ENCODE peak calls at places on chromosome 7, in eight cellular contexts. Q, U, K, G, Y, J, I and V are unnamed samples.

GRCh38 chr7:140475747-140476333 is 3.5 kb downstream of the MKRN1 start:
- DNase-seq in Y (peak; percentile 66), K (peak; percentile 68), J (no peak), Q (peak; percentile 46), G (peak; percentile 76), I (peak; percentile 31), U (peak; percentile 69), V (peak; percentile 65)

GRCh38 chr7:107236857-107237256 is 68.1 kb downstream of the HBP1 start:
- DNase-seq in I (no peak), Y (no peak), G (no peak), Q (no peak), J (no peak), U (no peak), K (no peak), V (peak; percentile 23)

GRCh38 chr7:52209658-52210057 is 825.8 kb upstream of the POM121L12 start:
- DNase-seq in J (no peak), G (no peak), K (no peak), U (no peak), Q (no peak), Y (no peak), I (no peak), V (no peak)

GRCh38 chr7:73885975-73886798 is 25.2 kb downstream of the TMEM270 start:
- DNase-seq in Q (no peak), Y (peak; percentile 84), G (no peak), I (no peak), J (no peak), K (no peak), U (no peak), V (peak; percentile 68)

GRCh38 chr7:107505997-107506682 is 36.3 kb downstream of the GPR22 start:
- DNase-seq in Q (no peak), Y (no peak), J (no peak), G (no peak), U (peak; percentile 32), K (peak; percentile 34), I (peak; percentile 92), V (peak; percentile 41)

GRCh38 chr7:1966631-1967200 is 266.0 kb downstream of the MAD1L1 start:
- DNase-seq in G (no peak), J (no peak), Q (no peak), I (no peak), Y (no peak), K (no peak), U (peak; percentile 43), V (no peak)

GRCh38 chr7:157519798-157520244 is 183.0 kb downstream of the DNAJB6 start:
- DNase-seq in G (no peak), Q (no peak), J (no peak), Y (no peak), K (peak; percentile 13), I (no peak), U (no peak), V (no peak)

GRCh38 chr7:66277492-66277891 is 72.4 kb downstream of the TPST1 start:
- DNase-seq in Y (peak; percentile 58), G (no peak), K (no peak), J (no peak), Q (no peak), U (no peak), I (no peak), V (no peak)

GRCh38 chr7:16026253-16027020 is 340.0 kb upstream of the MEOX2 start:
- DNase-seq in K (no peak), I (no peak), Y (no peak), G (no peak), J (no peak), U (no peak), Q (no peak), V (peak; percentile 81)

GRCh38 chr7:158394936-158395335 is 192.7 kb downstream of the PTPRN2 start:
- DNase-seq in G (peak; percentile 13), J (no peak), U (no peak), I (no peak), K (peak; percentile 5), Y (no peak), Q (peak; percentile 24), V (peak; percentile 16)

GRCh38 chr7:45890902-45891461 is 2.7 kb downstream of the IGFBP1 start:
- DNase-seq in Y (peak; percentile 63), U (peak; percentile 49), K (peak; percentile 41), I (no peak), G (peak; percentile 73), J (peak; percentile 56), Q (no peak), V (peak; percentile 67)

GRCh38 chr7:87628780-87629569 is 777 bp downstream of the RUNDC3B start:
- DNase-seq in G (peak; percentile 16), Y (peak; percentile 51), Q (peak; percentile 4), I (no peak), U (peak; percentile 78), J (no peak), K (no peak), V (peak; percentile 12)

GRCh38 chr7:157233677-157234076 is 95.0 kb downstream of the UBE3C start:
- DNase-seq in G (no peak), Y (peak; percentile 64), K (no peak), I (no peak), U (no peak), Q (no peak), J (no peak), V (peak; percentile 54)

GRCh38 chr7:74311305-74311744 is 22.1 kb downstream of the CLIP2 start:
- DNase-seq in K (no peak), G (no peak), Q (no peak), Y (peak; percentile 30), J (no peak), I (no peak), U (no peak), V (peak; percentile 33)

GRCh38 chr7:128672927-128673517 is 930 bp downstream of the GARIN1A start:
- DNase-seq in U (peak; percentile 15), I (no peak), J (no peak), G (peak; percentile 75), Y (peak; percentile 39), Q (no peak), K (peak; percentile 36), V (peak; percentile 56)

GRCh38 chr7:24197852-24198251 is 86.1 kb upstream of the NPY start:
- DNase-seq in K (no peak), U (no peak), Q (no peak), G (no peak), J (peak; percentile 39), I (no peak), Y (peak; percentile 6), V (peak; percentile 0)

GRCh38 chr7:135770139-135770710 is 21.6 kb upstream of the FAM180A start:
- DNase-seq in K (no peak), I (no peak), Q (no peak), Y (peak; percentile 45), U (no peak), G (no peak), J (no peak), V (peak; percentile 43)

GRCh38 chr7:107622429-107622828 is 38.2 kb upstream of the SLC26A4 start:
- DNase-seq in Y (peak; percentile 90), Q (no peak), G (peak; percentile 24), K (no peak), U (no peak), I (no peak), J (peak; percentile 44), V (peak; percentile 91)

GRCh38 chr7:30775992-30776391 is 4.8 kb downstream of the MINDY4 start:
- DNase-seq in K (no peak), Q (no peak), U (no peak), I (no peak), J (no peak), Y (no peak), G (peak; percentile 5), V (no peak)

GRCh38 chr7:18511351-18511750 is 15.8 kb downstream of the HDAC9 start:
- DNase-seq in G (no peak), Y (no peak), U (no peak), J (no peak), K (no peak), I (no peak), Q (no peak), V (no peak)

GRCh38 chr7:24477807-24478655 is 95.2 kb upstream of the PALS2 start:
- DNase-seq in G (no peak), U (peak; percentile 59), J (peak; percentile 49), I (peak; percentile 49), Y (peak; percentile 88), K (no peak), Q (no peak), V (peak; percentile 95)

GRCh38 chr7:157497744-157498541 is 161.1 kb downstream of the DNAJB6 start:
- DNase-seq in K (no peak), J (no peak), Y (no peak), I (no peak), Q (no peak), U (no peak), G (no peak), V (no peak)

GRCh38 chr7:155886391-155887173 is 74.3 kb upstream of the SHH start:
- DNase-seq in K (no peak), G (no peak), J (no peak), Y (no peak), Q (no peak), I (no peak), U (no peak), V (no peak)

GRCh38 chr7:41869596-41869995 is 166.7 kb upstream of the INHBA start:
- DNase-seq in K (no peak), Y (peak; percentile 60), U (no peak), J (no peak), I (no peak), G (no peak), Q (no peak), V (no peak)

GRCh38 chr7:139767561-139767982 is 10.2 kb downstream of the HIPK2 start:
- DNase-seq in J (no peak), Y (no peak), I (no peak), Q (no peak), U (no peak), G (peak; percentile 71), K (peak; percentile 74), V (peak; percentile 61)

GRCh38 chr7:142030846-142031245 is 35.2 kb downstream of the MGAM start:
- DNase-seq in K (no peak), J (no peak), U (no peak), Y (no peak), Q (no peak), G (peak; percentile 18), I (no peak), V (peak; percentile 11)

GRCh38 chr7:77537136-77537594 is at the start of gene PTPN12:
- DNase-seq in K (no peak), Q (no peak), I (peak; percentile 94), Y (no peak), U (peak; percentile 92), J (no peak), G (peak; percentile 49), V (no peak)

GRCh38 chr7:23654508-23654907 is 25.5 kb upstream of the FAM221A start:
- DNase-seq in U (no peak), G (peak; percentile 93), Q (no peak), J (peak; percentile 4), I (no peak), Y (peak; percentile 26), K (peak; percentile 23), V (peak; percentile 40)

GRCh38 chr7:2074694-2075093 is 158.1 kb downstream of the MAD1L1 start:
- DNase-seq in Q (no peak), I (no peak), U (no peak), Y (no peak), J (no peak), K (no peak), G (no peak), V (no peak)

GRCh38 chr7:1087462-1087809 is 477 bp upstream of the GPER1 start:
- DNase-seq in I (no peak), G (no peak), J (peak; percentile 46), Q (no peak), U (no peak), K (no peak), Y (peak; percentile 75), V (peak; percentile 36)

GRCh38 chr7:84202855-84203254 is 8.3 kb upstream of the SEMA3A start:
- DNase-seq in J (no peak), Y (no peak), G (no peak), K (no peak), U (no peak), I (no peak), Q (no peak), V (no peak)

GRCh38 chr7:104328308-104328969 is at the start of gene LHFPL3:
- DNase-seq in G (no peak), Q (no peak), I (peak; percentile 23), K (no peak), Y (peak; percentile 16), J (no peak), U (peak; percentile 81), V (peak; percentile 0)

GRCh38 chr7:100148559-100149328 is at the start of gene LAMTOR4:
- DNase-seq in I (peak; percentile 98), J (peak; percentile 93), G (peak; percentile 98), Y (peak; percentile 100), Q (peak; percentile 96), K (peak; percentile 100), U (peak; percentile 99), V (peak; percentile 99)

GRCh38 chr7:140674899-140675701 is 2.4 kb downstream of the ADCK2 start:
- DNase-seq in G (peak; percentile 85), I (no peak), K (peak; percentile 40), Q (no peak), J (no peak), U (peak; percentile 15), Y (peak; percentile 74), V (peak; percentile 67)